ENCODE peak calls at places on chromosome 3, in six cellular contexts. T, Q, A, Z, G and Y are unnamed samples.

GRCh38 chr3:126508539-126508938 is 9.0 kb downstream of the UROC1 start:
- DNase-seq in T (peak; percentile 17), Q (no peak), A (no peak), Z (no peak), G (no peak), Y (no peak)

GRCh38 chr3:10305331-10305902 is 12.7 kb upstream of the GHRL start:
- DNase-seq in T (no peak), Q (no peak), A (no peak), Z (no peak), G (no peak), Y (no peak)

GRCh38 chr3:44892689-44893088 is 18.3 kb downstream of the TGM4 start:
- DNase-seq in T (peak; percentile 63), Q (peak; percentile 37), A (no peak), Z (no peak), G (no peak), Y (no peak)

GRCh38 chr3:144590854-144591253 is 619.2 kb downstream of the DIPK2A start:
- DNase-seq in T (peak; percentile 92), Q (peak; percentile 84), A (no peak), Z (no peak), G (no peak), Y (no peak)

GRCh38 chr3:186996356-186996755 is 66.0 kb downstream of the ST6GAL1 start:
- DNase-seq in T (no peak), Q (no peak), A (no peak), Z (no peak), G (no peak), Y (no peak)

GRCh38 chr3:9183811-9184463 is 65.5 kb downstream of the SRGAP3 start:
- DNase-seq in T (no peak), Q (no peak), A (no peak), Z (no peak), G (no peak), Y (no peak)

GRCh38 chr3:146104068-146104467 is 56.9 kb downstream of the PLOD2 start:
- DNase-seq in T (no peak), Q (no peak), A (no peak), Z (no peak), G (no peak), Y (no peak)

GRCh38 chr3:49900491-49901153 is 3.1 kb downstream of the MST1R start:
- DNase-seq in T (no peak), Q (peak; percentile 26), A (peak; percentile 31), Z (no peak), G (peak; percentile 93), Y (peak; percentile 97)

GRCh38 chr3:148957586-148957985 is 33.8 kb upstream of the GYG1 start:
- DNase-seq in T (no peak), Q (no peak), A (no peak), Z (no peak), G (no peak), Y (no peak)

DNA sequence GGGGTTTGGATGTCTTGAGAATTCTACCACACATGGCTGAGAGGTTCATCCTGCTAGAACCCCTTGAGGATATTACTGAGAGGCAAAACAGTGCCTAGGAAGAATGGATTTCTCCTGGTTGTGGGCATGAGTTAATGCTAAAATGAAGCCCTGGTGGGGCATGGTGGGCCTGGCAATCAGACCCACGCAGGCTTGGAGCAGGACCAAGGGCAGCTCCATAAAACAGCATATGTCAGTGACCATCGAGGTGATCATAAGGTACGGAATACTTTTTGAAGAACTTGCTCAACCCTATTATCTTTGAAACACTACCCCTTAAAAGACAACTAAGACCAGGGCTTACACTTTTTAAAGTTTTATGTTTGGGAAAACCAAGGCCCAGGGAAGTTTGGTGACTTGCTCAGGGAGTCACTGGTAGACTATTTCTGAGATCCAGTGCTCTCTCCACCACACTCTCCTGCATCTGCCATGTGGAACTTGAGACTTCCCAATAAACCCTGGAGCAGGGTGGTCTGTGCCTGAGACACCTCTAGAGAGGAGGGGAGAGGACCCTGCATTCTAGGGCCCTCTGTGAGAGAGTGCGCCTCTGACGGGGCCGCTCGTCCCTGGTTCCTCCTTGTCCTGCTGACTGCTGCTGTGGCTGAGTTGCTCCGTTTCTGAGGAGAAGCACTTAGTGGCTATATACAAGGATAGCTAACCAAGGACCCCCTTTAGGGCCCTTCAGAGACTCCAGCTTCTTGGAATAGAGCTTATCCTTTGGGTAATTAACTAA is 28.0 kb upstream of the TIMP4 start:
- DNase-seq in T (no peak), Q (no peak), A (no peak), Z (no peak), G (no peak), Y (no peak)
- H3K4me1 ChIP-seq in T (peaks cover 15% of the 10 kb centered on the region), Q (peaks cover 23% of the 10 kb centered on the region), A (peaks cover 36% of the 10 kb centered on the region), Z (peaks cover 16% of the 10 kb centered on the region), G (peaks cover 24% of the 10 kb centered on the region), Y (no peaks in the 10 kb centered on the region)

DNA sequence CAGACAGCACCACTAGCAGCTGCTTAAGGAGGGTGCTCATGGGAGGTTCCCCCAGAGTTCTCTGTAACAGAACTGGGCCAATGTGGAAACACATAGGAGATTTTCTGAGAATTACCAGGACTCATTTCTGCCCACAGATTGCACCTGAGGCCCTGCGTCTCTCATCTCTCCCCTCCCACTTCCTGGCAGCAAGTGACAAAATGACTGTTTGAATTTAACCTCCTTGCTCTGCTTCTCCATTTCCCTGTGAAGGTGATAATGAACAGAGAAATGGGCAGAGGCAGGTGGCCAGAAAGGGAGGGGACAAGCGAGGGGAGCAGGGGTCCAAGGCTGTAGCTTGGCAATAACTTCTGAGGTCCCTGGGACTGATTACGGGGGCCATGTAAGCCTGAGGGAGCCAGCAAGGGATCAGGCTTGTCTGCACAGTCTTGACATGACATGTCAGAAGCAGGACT is 8.0 kb downstream of the EPHB1 start:
- DNase-seq in T (no peak), Q (no peak), A (no peak), Z (no peak), G (no peak), Y (no peak)
- H3K27me3 ChIP-seq in T (no peaks in the 10 kb centered on the region), Q (peaks cover 6% of the 10 kb centered on the region), A (no peaks in the 10 kb centered on the region), Z (peaks cover 3% of the 10 kb centered on the region), G (peaks cover 16% of the 10 kb centered on the region), Y (no peaks in the 10 kb centered on the region)

GRCh38 chr3:4042070-4042469 is 242.8 kb downstream of the LRRN1 start:
- DNase-seq in T (no peak), Q (no peak), A (no peak), Z (no peak), G (no peak), Y (no peak)
- H3K4me1 ChIP-seq in T (no peaks in the 10 kb centered on the region), Q (no peaks in the 10 kb centered on the region), A (no peaks in the 10 kb centered on the region), Z (no peaks in the 10 kb centered on the region), G (no peaks in the 10 kb centered on the region), Y (peaks cover 5% of the 10 kb centered on the region)

GRCh38 chr3:169147246-169148008 is 516.1 kb downstream of the MECOM start:
- DNase-seq in T (peak; percentile 86), Q (peak; percentile 75), A (no peak), Z (no peak), G (peak; percentile 52), Y (peak; percentile 62)
- H3K27me3 ChIP-seq in T (no peaks in the 10 kb centered on the region), Q (no peaks in the 10 kb centered on the region), A (no peaks in the 10 kb centered on the region), Z (peaks cover 93% of the 10 kb centered on the region), G (peaks cover 39% of the 10 kb centered on the region), Y (peaks cover 10% of the 10 kb centered on the region)

GRCh38 chr3:120418866-120419490 is 31.8 kb downstream of the FSTL1 start:
- DNase-seq in T (no peak), Q (no peak), A (no peak), Z (no peak), G (peak; percentile 51), Y (peak; percentile 77)

GRCh38 chr3:120417272-120417911 is 33.4 kb downstream of the FSTL1 start:
- DNase-seq in T (peak; percentile 99), Q (peak; percentile 96), A (peak; percentile 71), Z (peak; percentile 90), G (peak; percentile 93), Y (peak; percentile 97)

GRCh38 chr3:120418446-120418845 is 32.3 kb downstream of the FSTL1 start:
- DNase-seq in T (no peak), Q (no peak), A (no peak), Z (no peak), G (no peak), Y (no peak)

GRCh38 chr3:120416868-120417267 is 33.9 kb downstream of the FSTL1 start:
- DNase-seq in T (no peak), Q (no peak), A (no peak), Z (no peak), G (no peak), Y (no peak)

DNA sequence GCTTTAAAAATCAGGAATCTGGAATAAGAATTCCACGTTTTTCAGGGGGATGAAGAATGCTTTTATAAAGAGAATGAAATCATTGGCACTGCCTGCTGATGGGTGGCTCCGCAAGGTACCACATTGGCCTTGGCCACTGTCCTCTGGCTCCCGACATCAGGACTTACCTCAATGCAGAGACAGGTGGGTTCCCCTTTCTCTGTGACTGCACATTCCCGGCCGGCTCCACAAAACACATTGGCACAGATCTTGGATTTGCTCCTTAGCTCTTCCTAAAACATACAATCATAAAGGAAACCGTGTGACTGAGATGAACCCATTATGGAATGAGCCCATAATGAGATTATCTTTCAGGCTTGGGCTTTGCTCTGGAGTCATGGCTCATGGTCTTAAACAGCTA is 35.0 kb downstream of the FSTL1 start:
- DNase-seq in T (no peak), Q (no peak), A (no peak), Z (no peak), G (no peak), Y (no peak)
- H3K4me1 ChIP-seq in T (peaks cover 17% of the 10 kb centered on the region), Q (peaks cover 34% of the 10 kb centered on the region), A (peaks cover 48% of the 10 kb centered on the region), Z (peaks cover 35% of the 10 kb centered on the region), G (peaks cover 58% of the 10 kb centered on the region), Y (no peaks in the 10 kb centered on the region)

GRCh38 chr3:38644662-38645053 is 4.8 kb downstream of the SCN5A start:
- DNase-seq in T (no peak), Q (no peak), A (no peak), Z (no peak), G (no peak), Y (no peak)
- H3K27me3 ChIP-seq in T (peaks cover 9% of the 10 kb centered on the region), Q (peaks cover 39% of the 10 kb centered on the region), A (no peaks in the 10 kb centered on the region), Z (peaks cover 17% of the 10 kb centered on the region), G (peaks cover 74% of the 10 kb centered on the region), Y (peaks cover 11% of the 10 kb centered on the region)